ENCODE peak calls at places on chromosome 12, in seven cellular contexts. P, R, F, S, M, J and Z are unnamed samples.

GRCh38 chr12:84376320-84376719 is 536.3 kb downstream of the SLC6A15 start:
- DNase-seq in P (no peak), M (no peak), J (no peak), F (no peak), R (no peak), S (no peak), Z (no peak)

GRCh38 chr12:131101006-131101405 is 147.3 kb downstream of the ADGRD1 start:
- DNase-seq in S (no peak), M (no peak), R (no peak), P (no peak), F (no peak), J (no peak), Z (peak; percentile 12)

GRCh38 chr12:103181366-103182152 is 224.1 kb downstream of the ASCL1 start:
- DNase-seq in R (no peak), J (no peak), M (no peak), P (no peak), S (no peak), F (no peak), Z (no peak)

GRCh38 chr12:121712462-121713256 is at the start of gene TMEM120B:
- DNase-seq in R (peak; percentile 84), M (peak; percentile 66), J (peak; percentile 78), F (peak; percentile 69), P (no peak), S (peak; percentile 78), Z (peak; percentile 64)

GRCh38 chr12:48489012-48489411 is 6.7 kb downstream of the C12orf54 start:
- DNase-seq in M (no peak), S (no peak), P (no peak), J (no peak), F (peak; percentile 45), R (no peak), Z (no peak)

GRCh38 chr12:51281202-51281924 is 11.1 kb upstream of the SMAGP start:
- DNase-seq in M (no peak), F (peak; percentile 80), P (no peak), S (no peak), J (no peak), R (peak; percentile 13), Z (no peak)

GRCh38 chr12:118164798-118165486 is 29.0 kb downstream of the PEBP1 start:
- DNase-seq in P (no peak), S (peak; percentile 24), R (peak; percentile 66), J (peak; percentile 31), F (peak; percentile 39), M (no peak), Z (no peak)

GRCh38 chr12:52526511-52526951 is 6.3 kb upstream of the KRT5 start:
- DNase-seq in S (no peak), J (no peak), F (no peak), P (no peak), R (no peak), M (no peak), Z (no peak)

GRCh38 chr12:106192659-106193403 is 54.1 kb upstream of the NUAK1 start:
- DNase-seq in P (no peak), J (no peak), F (no peak), S (no peak), R (no peak), M (no peak), Z (no peak)

GRCh38 chr12:23066095-23066494 is 441.1 kb downstream of the ETNK1 start:
- DNase-seq in F (peak; percentile 31), P (no peak), J (no peak), R (no peak), S (no peak), M (no peak), Z (no peak)

GRCh38 chr12:32264995-32265394 is 134.4 kb upstream of the FGD4 start:
- DNase-seq in P (no peak), S (no peak), R (no peak), M (no peak), J (no peak), F (peak; percentile 52), Z (no peak)

GRCh38 chr12:6914246-6914947 is at the start of gene ENO2:
- DNase-seq in S (peak; percentile 56), R (peak; percentile 79), J (peak; percentile 56), F (peak; percentile 67), M (peak; percentile 71), P (no peak), Z (no peak)

GRCh38 chr12:2654311-2654710 is 140.5 kb upstream of the FKBP4 start:
- DNase-seq in F (no peak), J (no peak), S (no peak), P (no peak), R (no peak), M (no peak), Z (no peak)

GRCh38 chr12:44381341-44381740 is 494.8 kb downstream of the NELL2 start:
- DNase-seq in S (no peak), F (no peak), P (no peak), R (no peak), M (no peak), J (no peak), Z (no peak)

GRCh38 chr12:1532367-1532752 is 62.0 kb downstream of the FBXL14 start:
- DNase-seq in M (no peak), S (no peak), J (no peak), P (no peak), R (no peak), F (no peak), Z (no peak)

GRCh38 chr12:65522956-65523857 is 244.7 kb downstream of the MSRB3 start:
- DNase-seq in M (no peak), S (no peak), J (no peak), P (no peak), F (peak; percentile 26), R (no peak), Z (no peak)

GRCh38 chr12:94867066-94867855 is 136.2 kb downstream of the NDUFA12 start:
- DNase-seq in S (no peak), M (no peak), F (peak; percentile 67), R (peak; percentile 78), P (no peak), J (no peak), Z (no peak)

GRCh38 chr12:21823581-21823980 is 49.1 kb upstream of the KCNJ8 start:
- DNase-seq in M (peak; percentile 29), R (peak; percentile 86), P (no peak), S (no peak), J (no peak), F (no peak), Z (no peak)

GRCh38 chr12:116426391-116427136 is 132.6 kb upstream of the MAP1LC3B2 start:
- DNase-seq in P (no peak), F (peak; percentile 91), J (no peak), M (peak; percentile 69), S (no peak), R (peak; percentile 98), Z (no peak)

GRCh38 chr12:68828669-68829068 is 20.7 kb downstream of the MDM2 start:
- DNase-seq in M (no peak), F (no peak), J (no peak), R (no peak), P (no peak), S (no peak), Z (no peak)

GRCh38 chr12:104573-105081 is 38.1 kb downstream of the IQSEC3 start:
- DNase-seq in P (peak; percentile 64), F (no peak), J (peak; percentile 91), S (peak; percentile 58), R (no peak), M (no peak), Z (no peak)

GRCh38 chr12:47901285-47902093 is 3.3 kb downstream of the VDR start:
- DNase-seq in P (no peak), R (no peak), M (no peak), J (no peak), S (no peak), F (no peak), Z (no peak)

GRCh38 chr12:12533238-12533829 is 29.3 kb downstream of the DUSP16 start:
- DNase-seq in F (peak; percentile 42), S (no peak), P (no peak), R (no peak), J (peak; percentile 54), M (peak; percentile 21), Z (no peak)

GRCh38 chr12:98820005-98820404 is 174.9 kb downstream of the APAF1 start:
- DNase-seq in R (no peak), J (no peak), F (no peak), P (no peak), M (no peak), S (no peak), Z (no peak)

GRCh38 chr12:107225626-107226025 is 132.3 kb upstream of the CRY1 start:
- DNase-seq in M (no peak), S (no peak), P (no peak), J (no peak), R (no peak), F (peak; percentile 33), Z (no peak)

GRCh38 chr12:9033244-9033887 is 44.0 kb downstream of the KLRG1 start:
- DNase-seq in S (no peak), J (no peak), F (no peak), M (no peak), R (no peak), P (no peak), Z (no peak)

GRCh38 chr12:90940872-90941499 is 14.0 kb downstream of the CCER1 start:
- DNase-seq in S (no peak), P (peak; percentile 45), M (no peak), J (peak; percentile 69), R (peak; percentile 75), F (peak; percentile 78), Z (no peak)

GRCh38 chr12:332581-333205 is 56.4 kb downstream of the KDM5A start:
- DNase-seq in J (no peak), S (no peak), P (no peak), M (no peak), F (peak; percentile 50), R (no peak), Z (no peak)

GRCh38 chr12:49706351-49707126 is 666 bp downstream of the FMNL3 start:
- DNase-seq in S (peak; percentile 14), F (peak; percentile 67), J (no peak), R (peak; percentile 22), M (peak; percentile 15), P (no peak), Z (no peak)

GRCh38 chr12:91523831-91524230 is 341.2 kb upstream of the DCN start:
- DNase-seq in J (no peak), P (no peak), R (no peak), M (no peak), S (no peak), F (no peak), Z (no peak)

GRCh38 chr12:7018350-7019042 is at the start of gene LPCAT3:
- DNase-seq in F (peak; percentile 96), P (peak; percentile 95), R (peak; percentile 98), S (peak; percentile 100), J (peak; percentile 98), M (peak; percentile 96), Z (peak; percentile 86)

GRCh38 chr12:121214855-121215745 is 5.2 kb downstream of the P2RX4 start:
- DNase-seq in P (no peak), J (no peak), F (peak; percentile 97), R (peak; percentile 97), M (peak; percentile 48), S (no peak), Z (no peak)

GRCh38 chr12:9742665-9743064 is 9.8 kb upstream of the CLECL1 start:
- DNase-seq in M (no peak), F (no peak), P (no peak), S (no peak), R (no peak), J (no peak), Z (no peak)

GRCh38 chr12:12716845-12717585 is at the start of gene CDKN1B:
- DNase-seq in M (peak; percentile 92), P (peak; percentile 82), F (peak; percentile 94), J (peak; percentile 95), R (peak; percentile 96), S (peak; percentile 68), Z (no peak)